ENCODE peak calls at places on chromosomes 5 and 9, in five cellular contexts. X, U, Z, T and I are unnamed samples.
A peak's percentile ranks its signal among the peaks of the same experiment; 100 is the strongest.

GRCh38 chr9:132791699-132792240 is 86.3 kb downstream of the AK8 start:
- DNase-seq in X (no peak), U (no peak), Z (no peak), T (no peak), I (no peak)

GRCh38 chr9:73270967-73271722 is 119.5 kb downstream of the ANXA1 start:
- DNase-seq in X (no peak), U (peak; percentile 72), Z (no peak), T (no peak), I (no peak)

GRCh38 chr9:129938291-129938979 is 103.2 kb downstream of the USP20 start:
- DNase-seq in X (no peak), U (no peak), Z (no peak), T (no peak), I (no peak)

GRCh38 chr5:69032009-69032408 is 61.8 kb upstream of the SLC30A5 start:
- DNase-seq in X (no peak), U (no peak), Z (no peak), T (peak; percentile 9), I (no peak)

GRCh38 chr9:112203536-112203935 is 28.4 kb upstream of the SUSD1 start:
- DNase-seq in X (no peak), U (peak; percentile 25), Z (no peak), T (no peak), I (no peak)

GRCh38 chr9:105205787-105206511 is 38.5 kb upstream of the SLC44A1 start:
- DNase-seq in X (no peak), U (no peak), Z (peak; percentile 64), T (no peak), I (no peak)

GRCh38 chr5:154309805-154310204 is 119.3 kb downstream of the GALNT10 start:
- DNase-seq in X (no peak), U (no peak), Z (no peak), T (no peak), I (no peak)

GRCh38 chr5:137146402-137146889 is 352.7 kb downstream of the SPOCK1 start:
- DNase-seq in X (no peak), U (peak; percentile 99), Z (peak; percentile 44), T (no peak), I (peak; percentile 28)

GRCh38 chr9:132250324-132251262 is 88.7 kb downstream of the NTNG2 start:
- DNase-seq in X (no peak), U (no peak), Z (no peak), T (no peak), I (no peak)

GRCh38 chr9:1726993-1727759 is 288.0 kb upstream of the SMARCA2 start:
- DNase-seq in X (peak; percentile 10), U (no peak), Z (no peak), T (peak; percentile 42), I (no peak)

GRCh38 chr5:56278267-56278826 is 45.2 kb upstream of the ANKRD55 start:
- DNase-seq in X (no peak), U (no peak), Z (no peak), T (peak; percentile 78), I (no peak)

DNA sequence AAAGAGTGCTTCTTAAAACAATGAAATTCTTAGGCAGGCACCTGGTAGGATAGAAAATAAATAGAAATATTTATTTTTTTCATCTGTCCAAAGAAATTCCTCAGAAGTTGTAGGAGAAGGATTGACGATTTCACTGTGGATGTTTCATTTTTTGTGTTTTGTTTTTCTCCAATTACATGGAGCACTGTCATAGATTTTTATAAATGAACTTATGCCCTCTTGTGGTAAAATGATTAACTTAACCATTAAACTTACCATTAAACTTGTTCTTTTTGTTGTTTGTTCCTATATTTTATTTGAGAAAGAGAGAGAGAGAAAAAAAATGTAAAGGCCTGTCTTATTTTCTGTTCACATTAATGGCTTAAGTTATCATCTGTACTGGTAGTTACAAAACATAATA is 339.2 kb downstream of the PRR16 start:
- DNase-seq in X (no peak), U (no peak), Z (no peak), T (no peak), I (no peak)
- TF ChIP-seq CTCF in X (peak; percentile 56), U (peak; percentile 49), Z (peak; percentile 15), T (peak; percentile 52), I (peak; percentile 62)

DNA sequence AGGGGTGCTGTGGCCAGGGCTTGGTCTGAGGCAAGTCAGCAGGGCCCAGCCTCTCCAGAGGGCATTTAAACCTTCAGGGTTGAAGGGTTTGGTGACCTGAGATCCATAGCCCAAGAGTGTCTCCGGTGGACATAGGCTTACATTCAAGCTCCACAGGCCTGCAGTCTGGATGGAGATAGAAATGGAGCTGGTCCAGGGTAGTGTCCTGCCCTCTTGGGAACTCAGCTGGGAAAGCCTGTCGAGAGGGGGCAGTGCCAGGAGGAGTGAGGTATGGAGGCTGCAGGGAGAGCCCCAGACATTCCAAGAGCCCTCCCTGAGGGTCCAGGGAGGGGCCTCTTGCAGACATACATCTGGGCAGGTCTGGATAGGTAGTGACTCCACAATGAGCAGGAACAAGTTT is 177.0 kb upstream of the MVB12B start:
- DNase-seq in X (peak; percentile 1), U (no peak), Z (no peak), T (no peak), I (no peak)
- TF ChIP-seq CTCF in X (no peak), U (no peak), Z (no peak), T (no peak), I (no peak)

DNA sequence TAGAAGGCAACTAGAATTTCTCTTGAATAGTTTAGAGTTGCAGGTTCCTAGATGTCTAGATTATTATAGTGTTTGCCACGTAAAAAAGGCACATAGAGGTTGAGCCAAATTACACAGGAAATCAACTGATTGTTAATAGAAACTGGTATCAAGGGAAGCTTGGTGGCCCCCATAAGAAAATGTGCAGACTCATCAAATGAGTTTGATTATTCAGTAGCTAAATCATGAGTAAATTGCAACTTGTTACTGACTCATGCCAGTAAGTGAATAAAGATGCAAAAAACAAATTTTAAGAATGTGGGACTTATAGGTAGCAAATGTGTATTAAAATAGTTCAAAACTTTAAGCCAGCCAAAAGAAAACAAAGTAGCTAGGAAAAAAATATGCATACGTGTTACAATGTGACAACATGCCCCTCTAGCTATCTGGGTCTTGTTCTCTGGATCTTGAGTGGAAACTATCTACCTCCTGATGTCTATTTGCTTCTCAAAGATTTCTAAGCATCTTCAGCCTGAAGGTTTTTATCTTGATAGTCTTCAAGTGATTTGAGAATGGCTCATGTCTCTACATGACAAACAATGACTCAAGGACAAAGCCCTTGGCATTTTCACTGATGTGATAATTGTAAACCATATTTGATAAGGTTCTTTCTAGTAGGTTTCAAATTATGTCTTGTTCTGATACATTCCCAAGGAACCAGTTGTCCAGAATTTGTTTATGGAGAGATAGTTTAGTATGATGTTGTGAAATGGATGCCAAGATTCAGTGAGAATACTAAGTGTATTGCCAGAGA is 1079.1 kb upstream of the CDH9 start:
- DNase-seq in X (no peak), U (peak; percentile 5), Z (no peak), T (no peak), I (no peak)
- TF ChIP-seq CTCF in X (no peak), U (no peak), Z (no peak), T (no peak), I (no peak)

DNA sequence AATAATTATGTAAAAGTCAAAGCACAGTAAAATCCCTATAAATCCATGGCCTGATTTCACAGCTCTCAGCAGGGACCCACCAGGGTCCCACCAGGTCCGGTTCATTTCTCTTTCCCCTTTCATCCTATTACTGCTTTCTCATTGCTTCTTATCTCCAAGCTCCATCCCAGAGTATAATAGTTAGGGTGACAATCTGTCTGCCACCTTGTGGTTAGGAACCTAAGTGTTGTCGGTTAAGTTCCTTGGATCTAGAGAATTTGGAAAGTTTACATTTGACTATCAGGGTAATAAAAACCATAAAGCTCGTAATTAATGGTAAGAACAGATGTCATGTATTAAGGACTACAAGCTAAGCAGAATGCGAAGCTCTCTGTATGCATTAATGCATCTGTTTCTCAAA is 259.1 kb downstream of the SH3GL2 start:
- DNase-seq in X (no peak), U (no peak), Z (no peak), T (no peak), I (no peak)
- TF ChIP-seq CTCF in X (no peak), U (no peak), Z (no peak), T (peak; percentile 37), I (peak; percentile 41)

DNA sequence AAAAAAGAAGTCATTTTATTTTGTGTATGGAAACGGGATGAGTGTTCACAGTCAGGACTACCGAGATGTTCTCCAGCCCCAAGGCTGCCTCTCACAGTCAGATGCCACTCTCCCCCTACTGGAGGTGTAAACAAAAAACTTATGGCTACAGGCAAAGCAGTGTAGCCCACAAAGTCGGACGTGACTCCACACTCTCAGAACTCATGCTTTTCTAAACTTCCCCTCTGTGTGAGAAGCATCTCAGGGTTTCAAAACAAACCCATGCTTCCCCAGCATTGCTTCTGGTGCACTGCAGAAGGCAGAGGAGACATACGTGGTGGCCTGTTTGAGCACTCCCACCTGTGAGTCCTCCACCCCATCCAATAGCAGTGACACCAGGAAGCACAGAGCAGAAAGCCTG is 580.3 kb downstream of the BNC2 start:
- DNase-seq in X (no peak), U (no peak), Z (no peak), T (no peak), I (no peak)
- TF ChIP-seq CTCF in X (no peak), U (no peak), Z (no peak), T (no peak), I (no peak)

GRCh38 chr9:99399476-99399875 is 177.4 kb downstream of the SEC61B start:
- DNase-seq in X (no peak), U (no peak), Z (no peak), T (no peak), I (no peak)

GRCh38 chr9:99403371-99403770 is 181.3 kb downstream of the SEC61B start:
- DNase-seq in X (no peak), U (no peak), Z (no peak), T (no peak), I (no peak)

GRCh38 chr9:99401826-99402225 is 179.7 kb downstream of the SEC61B start:
- DNase-seq in X (no peak), U (no peak), Z (no peak), T (no peak), I (no peak)

GRCh38 chr9:99398241-99398640 is 176.2 kb downstream of the SEC61B start:
- DNase-seq in X (no peak), U (no peak), Z (no peak), T (no peak), I (no peak)

DNA sequence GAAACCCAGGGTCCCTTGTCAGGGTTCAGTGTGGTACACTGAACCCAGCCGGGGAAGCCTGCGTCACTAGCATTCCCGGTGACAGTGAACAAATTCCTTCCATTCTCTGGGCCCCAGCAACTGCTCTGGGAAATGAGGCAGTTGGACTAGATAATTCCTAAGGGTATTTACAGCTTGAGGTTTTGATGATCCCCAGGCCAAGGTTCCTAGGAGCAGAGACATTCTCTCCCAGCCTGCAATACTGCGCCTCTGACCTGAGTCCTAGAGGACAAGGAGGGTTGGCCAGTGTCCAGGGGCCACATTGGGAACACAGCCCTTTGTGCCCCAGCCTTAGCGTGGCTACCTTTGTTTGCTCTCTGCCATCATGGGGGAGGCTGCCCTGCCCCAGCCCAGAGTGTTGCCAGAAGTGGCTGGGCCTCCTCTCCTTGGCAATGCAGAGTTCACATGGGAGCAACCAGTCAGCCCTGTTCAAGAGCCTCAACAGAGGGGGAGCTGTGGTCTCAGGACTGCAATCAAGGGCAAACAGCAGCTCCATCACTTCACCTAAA is 178.2 kb downstream of the SEC61B start:
- DNase-seq in X (no peak), U (no peak), Z (no peak), T (peak; percentile 5), I (no peak)
- TF ChIP-seq CTCF in X (no peak), U (no peak), Z (no peak), T (no peak), I (no peak)